ENCODE peak calls at places on chromosomes 13 and 19, in six cellular contexts. A, M, K, X, D and Z are unnamed samples.
A peak's percentile ranks its signal among the peaks of the same experiment; 100 is the strongest.

GRCh38 chr19:14381689-14382474 is 638 bp downstream of the ADGRE5 start:
- DNase-seq in A (peak; percentile 61), M (peak; percentile 89), K (peak; percentile 89), X (peak; percentile 20), D (no peak), Z (no peak)

GRCh38 chr13:48741377-48741776 is 87.6 kb downstream of the CYSLTR2 start:
- DNase-seq in A (no peak), M (no peak), K (no peak), X (peak; percentile 57), D (no peak), Z (no peak)

GRCh38 chr19:34145741-34146202 is 26.5 kb upstream of the LSM14A start:
- DNase-seq in A (peak; percentile 44), M (peak; percentile 60), K (no peak), X (peak; percentile 56), D (no peak), Z (no peak)

GRCh38 chr13:86922936-86923335 is 748.2 kb upstream of the SLITRK5 start:
- DNase-seq in A (no peak), M (no peak), K (no peak), X (peak; percentile 5), D (no peak), Z (no peak)

GRCh38 chr13:60335531-60335930 is 61.5 kb upstream of the TDRD3 start:
- DNase-seq in A (no peak), M (peak; percentile 6), K (no peak), X (peak; percentile 22), D (no peak), Z (no peak)

GRCh38 chr19:3578390-3578789 is 5.6 kb downstream of the HMG20B start:
- DNase-seq in A (no peak), M (no peak), K (no peak), X (no peak), D (no peak), Z (no peak)

GRCh38 chr13:80778302-80778701 is 437.4 kb upstream of the SPRY2 start:
- DNase-seq in A (no peak), M (no peak), K (no peak), X (no peak), D (no peak), Z (no peak)

GRCh38 chr13:22828081-22828480 is 352.7 kb upstream of the SGCG start:
- DNase-seq in A (no peak), M (no peak), K (no peak), X (peak; percentile 2), D (no peak), Z (no peak)

GRCh38 chr13:105406551-105406950 is 1128.9 kb downstream of the EFNB2 start:
- DNase-seq in A (no peak), M (no peak), K (no peak), X (no peak), D (no peak), Z (no peak)

GRCh38 chr13:31000889-31001288 is 68.4 kb downstream of the TEX26 start:
- DNase-seq in A (no peak), M (no peak), K (no peak), X (no peak), D (no peak), Z (no peak)

GRCh38 chr13:24220086-24220703 is 59.7 kb downstream of the SPATA13 start:
- DNase-seq in A (peak; percentile 40), M (peak; percentile 67), K (no peak), X (peak; percentile 88), D (no peak), Z (no peak)

GRCh38 chr13:113897161-113897560 is 33.3 kb upstream of the GAS6 start:
- DNase-seq in A (peak; percentile 88), M (no peak), K (no peak), X (peak; percentile 98), D (no peak), Z (no peak)

GRCh38 chr13:52348081-52348480 is 57.9 kb downstream of the THSD1 start:
- DNase-seq in A (no peak), M (no peak), K (no peak), X (peak; percentile 88), D (no peak), Z (no peak)

GRCh38 chr13:23411706-23412105 is 21.8 kb downstream of the SACS start:
- DNase-seq in A (no peak), M (no peak), K (no peak), X (no peak), D (no peak), Z (peak; percentile 56)

GRCh38 chr13:63381078-63381859 is 1965.6 kb upstream of the PCDH20 start:
- DNase-seq in A (no peak), M (no peak), K (no peak), X (peak; percentile 6), D (no peak), Z (no peak)

GRCh38 chr13:27622102-27622820 is 569 bp downstream of the POLR1D start:
- DNase-seq in A (no peak), M (no peak), K (no peak), X (peak; percentile 13), D (no peak), Z (no peak)

GRCh38 chr13:93476175-93476574 is 249.6 kb downstream of the GPC6 start:
- DNase-seq in A (peak; percentile 1), M (no peak), K (no peak), X (peak; percentile 91), D (no peak), Z (no peak)

GRCh38 chr19:49682274-49682673 is 5.2 kb downstream of the PRMT1 start:
- DNase-seq in A (no peak), M (no peak), K (peak; percentile 41), X (no peak), D (no peak), Z (no peak)
- H3K36me3 ChIP-seq in A (peaks cover 48% of the 10 kb centered on the region), M (peaks cover 34% of the 10 kb centered on the region), K (peaks cover 70% of the 10 kb centered on the region), X (peaks cover 41% of the 10 kb centered on the region), D (no peaks in the 10 kb centered on the region), Z (no peaks in the 10 kb centered on the region)

GRCh38 chr19:42089772-42090171 is 13.8 kb downstream of the ZNF574 start:
- DNase-seq in A (no peak), M (no peak), K (no peak), X (no peak), D (no peak), Z (no peak)

GRCh38 chr19:42090687-42091086 is 14.7 kb downstream of the ZNF574 start:
- DNase-seq in A (no peak), M (peak; percentile 15), K (no peak), X (no peak), D (no peak), Z (no peak)

GRCh38 chr19:42091300-42092266 is 15.6 kb downstream of the ZNF574 start:
- DNase-seq in A (peak; percentile 37), M (no peak), K (peak; percentile 80), X (peak; percentile 64), D (no peak), Z (no peak)

GRCh38 chr19:42093505-42093904 is 17.5 kb downstream of the ZNF574 start:
- DNase-seq in A (no peak), M (no peak), K (no peak), X (no peak), D (no peak), Z (no peak)

DNA sequence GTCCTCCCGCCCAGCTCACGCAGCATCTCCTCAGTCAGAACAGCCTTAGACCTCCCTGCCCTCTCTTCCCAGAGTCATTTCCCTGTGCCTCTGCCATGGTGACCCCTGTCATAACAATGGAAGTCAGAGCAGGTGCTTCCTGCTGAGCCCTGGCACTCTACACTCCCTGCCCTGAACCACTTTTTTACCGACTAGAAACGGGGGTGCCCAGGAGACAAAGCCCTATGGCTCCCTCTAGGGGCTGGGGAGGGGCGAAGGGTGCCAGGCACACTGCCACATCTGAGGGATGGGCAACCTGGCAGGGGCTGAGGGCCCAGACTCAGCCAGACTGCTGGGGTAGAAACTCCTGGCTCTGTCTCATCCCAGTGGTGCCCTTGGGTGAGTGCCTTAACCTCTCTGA is 16.4 kb downstream of the ZNF574 start:
- DNase-seq in A (peak; percentile 71), M (no peak), K (peak; percentile 82), X (no peak), D (no peak), Z (no peak)
- H3K27ac ChIP-seq in A (no peak overlapping the region), M (no peak overlapping the region), K (peak overlapping the region; percentile 69), X (no peak overlapping the region), D (no peak overlapping the region), Z (no peak overlapping the region)

GRCh38 chr19:19337120-19337519 is 16.5 kb downstream of the MAU2 start:
- DNase-seq in A (no peak), M (no peak), K (no peak), X (no peak), D (no peak), Z (no peak)

GRCh38 chr19:19341026-19341425 is 20.4 kb downstream of the MAU2 start:
- DNase-seq in A (no peak), M (no peak), K (no peak), X (no peak), D (no peak), Z (no peak)

GRCh38 chr19:19336597-19336996 is 16.0 kb downstream of the MAU2 start:
- DNase-seq in A (no peak), M (no peak), K (no peak), X (no peak), D (no peak), Z (no peak)

GRCh38 chr19:19335408-19336158 is 15.0 kb downstream of the MAU2 start:
- DNase-seq in A (no peak), M (no peak), K (no peak), X (no peak), D (no peak), Z (no peak)

DNA sequence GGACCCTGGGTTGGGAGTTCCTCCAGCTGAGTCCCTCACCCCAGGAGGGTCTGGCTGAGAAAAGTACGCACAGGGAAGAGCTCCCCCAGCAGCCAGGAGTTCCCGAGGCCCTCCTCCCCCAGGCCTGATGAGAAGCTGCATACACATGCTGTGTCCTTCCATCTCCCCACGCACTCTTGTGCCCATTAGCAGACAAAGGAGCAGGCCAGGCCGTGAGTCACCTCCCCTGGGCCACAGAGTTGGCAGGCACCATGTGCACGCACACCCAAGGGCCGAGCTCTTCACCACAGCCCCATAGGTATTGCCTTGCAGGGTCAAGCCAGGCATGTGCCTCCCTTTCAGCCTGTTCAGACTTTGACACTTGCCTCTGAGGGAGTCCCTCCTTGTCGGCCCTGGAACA is 17.5 kb downstream of the MAU2 start:
- DNase-seq in A (no peak), M (no peak), K (no peak), X (peak; percentile 19), D (no peak), Z (no peak)
- H3K36me3 ChIP-seq in A (peaks cover 16% of the 10 kb centered on the region), M (peaks cover 58% of the 10 kb centered on the region), K (peaks cover 100% of the 10 kb centered on the region), X (peaks cover 72% of the 10 kb centered on the region), D (no peaks in the 10 kb centered on the region), Z (no peaks in the 10 kb centered on the region)

GRCh38 chr19:31338069-31338767 is 11.0 kb downstream of the TSHZ3 start:
- DNase-seq in A (no peak), M (no peak), K (no peak), X (peak; percentile 85), D (no peak), Z (no peak)

GRCh38 chr19:31342926-31343325 is 6.3 kb downstream of the TSHZ3 start:
- DNase-seq in A (no peak), M (no peak), K (no peak), X (no peak), D (no peak), Z (no peak)

GRCh38 chr19:31337007-31337914 is 12.0 kb downstream of the TSHZ3 start:
- DNase-seq in A (no peak), M (no peak), K (no peak), X (no peak), D (no peak), Z (no peak)

GRCh38 chr19:31340059-31341025 is 8.9 kb downstream of the TSHZ3 start:
- DNase-seq in A (no peak), M (peak; percentile 68), K (no peak), X (peak; percentile 62), D (no peak), Z (no peak)

DNA sequence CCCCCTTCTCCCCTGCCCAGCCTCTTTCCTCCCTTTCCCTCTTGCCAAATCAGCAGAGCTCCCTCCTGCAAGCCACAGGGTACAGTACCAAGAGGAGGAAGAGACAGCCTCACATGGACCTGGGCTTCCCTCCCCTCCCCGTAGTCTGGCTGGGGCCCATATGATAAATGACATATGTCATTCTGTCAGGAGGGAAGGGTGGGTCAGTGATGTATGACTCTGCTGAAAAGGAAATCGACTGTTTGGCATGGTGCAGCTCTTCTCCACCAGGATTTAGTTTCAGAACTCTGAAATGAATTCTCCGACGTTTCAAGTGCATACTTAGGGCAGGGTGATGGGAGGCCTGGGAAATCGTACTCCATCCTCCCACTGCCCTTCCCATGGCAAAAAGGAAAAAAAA is 9.8 kb downstream of the TSHZ3 start:
- DNase-seq in A (no peak), M (no peak), K (no peak), X (no peak), D (no peak), Z (no peak)
- H3K27ac ChIP-seq in A (no peak overlapping the region), M (no peak overlapping the region), K (peak overlapping the region; percentile 68), X (peak overlapping the region; percentile 97), D (no peak overlapping the region), Z (no peak overlapping the region)